ENCODE peak calls at places on chromosomes 13 and 19, in seven cellular contexts. G is A549, N is tibial nerve, A is ovary, B is suprapubic skin, Z is upper lobe of left lung, L is sigmoid colon. T is an unnamed sample.

GRCh38 chr13:80040219-80040976 is 300.5 kb downstream of the SPRY2 start:
- DNase-seq in G (peak; percentile 92), N (no peak), A (no peak), B (no peak), Z (no peak), L (no peak), T (no peak)

GRCh38 chr13:110233181-110233641 is 73.7 kb downstream of the COL4A1 start:
- DNase-seq in G (no peak), N (peak; percentile 75), A (no peak), B (peak; percentile 88), Z (no peak), L (peak; percentile 90), T (no peak)

GRCh38 chr19:33290082-33290815 is 12.1 kb downstream of the CEBPA start:
- DNase-seq in G (no peak), N (no peak), A (no peak), B (no peak), Z (no peak), L (no peak), T (no peak)

GRCh38 chr19:2273356-2274184 is 8.4 kb downstream of the PEAK3 start:
- DNase-seq in G (peak; percentile 86), N (peak; percentile 45), A (peak; percentile 87), B (no peak), Z (peak; percentile 78), L (peak; percentile 86), T (peak; percentile 85)

GRCh38 chr13:103140001-103140671 is 73.9 kb upstream of the SLC10A2 start:
- DNase-seq in G (peak; percentile 10), N (no peak), A (no peak), B (no peak), Z (no peak), L (no peak), T (no peak)

GRCh38 chr19:24062222-24062621 is 24.8 kb upstream of the ZNF254 start:
- DNase-seq in G (no peak), N (no peak), A (no peak), B (no peak), Z (no peak), L (no peak), T (no peak)

GRCh38 chr13:40233731-40234195 is 432.7 kb downstream of the FOXO1 start:
- DNase-seq in G (no peak), N (no peak), A (no peak), B (no peak), Z (no peak), L (peak; percentile 64), T (no peak)

GRCh38 chr13:105972306-105972721 is 563.1 kb downstream of the EFNB2 start:
- DNase-seq in G (no peak), N (no peak), A (no peak), B (no peak), Z (no peak), L (no peak), T (peak; percentile 35)

GRCh38 chr13:91722267-91722884 is 324.0 kb downstream of the GPC5 start:
- DNase-seq in G (peak; percentile 1), N (no peak), A (no peak), B (no peak), Z (no peak), L (no peak), T (no peak)

GRCh38 chr19:1000095-1000494 is at the start of gene GRIN3B:
- DNase-seq in G (peak; percentile 81), N (no peak), A (no peak), B (no peak), Z (peak; percentile 69), L (no peak), T (peak; percentile 73)

GRCh38 chr13:35716186-35716585 is 239.7 kb upstream of the MAB21L1 start:
- DNase-seq in G (no peak), N (no peak), A (no peak), B (no peak), Z (peak; percentile 52), L (peak; percentile 60), T (no peak)

GRCh38 chr19:43483281-43483680 is 17.9 kb upstream of the LYPD3 start:
- DNase-seq in G (no peak), N (no peak), A (no peak), B (no peak), Z (no peak), L (no peak), T (no peak)

GRCh38 chr19:48630289-48631036 is 6.7 kb downstream of the DBP start:
- DNase-seq in G (no peak), N (no peak), A (peak; percentile 83), B (no peak), Z (peak; percentile 80), L (peak; percentile 91), T (peak; percentile 82)

DNA sequence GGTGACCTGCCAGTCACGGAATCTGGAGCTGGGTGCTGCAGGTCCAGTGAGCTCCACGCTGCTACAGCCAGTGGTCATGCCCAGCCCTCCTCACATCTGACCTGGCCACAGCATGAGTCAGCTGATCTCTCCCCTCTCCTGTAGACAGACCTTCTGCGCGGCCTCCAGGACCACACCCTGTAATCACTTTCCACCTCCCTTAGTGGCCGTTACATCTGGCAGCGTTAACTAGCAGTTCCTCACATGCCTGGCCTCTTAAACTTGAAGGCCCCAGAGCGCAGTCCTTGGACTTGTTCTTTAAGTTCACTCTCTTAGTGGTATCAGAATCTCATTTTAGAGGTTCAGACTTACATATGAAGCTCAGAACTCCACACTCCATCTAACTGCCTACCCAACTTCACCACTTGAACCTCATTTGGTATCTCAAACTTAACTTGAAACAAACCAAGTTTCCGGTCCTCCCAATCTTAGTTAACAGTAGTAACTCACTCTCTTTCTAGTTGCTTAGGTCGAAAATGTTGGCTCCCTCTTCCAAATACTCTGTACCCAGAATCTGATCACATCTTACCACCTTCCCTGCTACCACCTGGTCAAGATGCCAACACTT is 22.7 kb downstream of the MIPEP start:
- DNase-seq in G (peak; percentile 20), N (no peak), A (no peak), B (no peak), Z (no peak), L (no peak), T (no peak)
- TF ChIP-seq EP300 in G (no peak), N (no peak), A (no peak), B (no peak), Z (no peak), L (no peak), T (no peak)

GRCh38 chr13:113075711-113076110 is 29.9 kb upstream of the F7 start:
- DNase-seq in G (no peak), N (no peak), A (no peak), B (no peak), Z (no peak), L (no peak), T (no peak)

GRCh38 chr13:113072370-113072769 is 33.2 kb upstream of the F7 start:
- DNase-seq in G (no peak), N (no peak), A (no peak), B (no peak), Z (no peak), L (no peak), T (no peak)

GRCh38 chr13:113073942-113074341 is 31.6 kb upstream of the F7 start:
- DNase-seq in G (no peak), N (no peak), A (no peak), B (no peak), Z (no peak), L (no peak), T (no peak)

GRCh38 chr13:113074876-113075275 is 30.7 kb upstream of the F7 start:
- DNase-seq in G (no peak), N (no peak), A (no peak), B (no peak), Z (no peak), L (no peak), T (no peak)

DNA sequence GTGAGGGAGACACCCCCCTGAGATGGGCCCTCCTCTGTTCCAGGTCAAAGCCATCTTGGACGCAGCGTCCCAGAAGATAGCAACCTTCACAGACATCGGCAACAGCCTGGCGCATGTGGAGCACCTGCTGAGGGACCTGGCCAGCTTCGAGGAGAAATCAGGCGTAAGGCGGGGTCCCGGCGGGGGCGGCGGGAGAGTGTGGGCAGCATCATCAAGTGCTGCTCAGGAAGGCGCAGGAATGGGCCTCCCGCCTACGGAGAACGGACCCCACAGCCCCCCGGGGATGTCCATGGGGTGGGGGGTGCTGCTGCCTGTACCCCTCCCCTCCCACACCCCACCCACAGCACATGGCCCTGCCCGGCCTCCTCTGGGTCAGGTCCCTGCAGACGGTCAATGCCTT is 31.2 kb upstream of the F7 start:
- DNase-seq in G (no peak), N (no peak), A (no peak), B (no peak), Z (no peak), L (no peak), T (no peak)
- H3K9me3 ChIP-seq in G (no peaks in the 10 kb centered on the region), N (no peaks in the 10 kb centered on the region), A (no peaks in the 10 kb centered on the region), B (no peaks in the 10 kb centered on the region), Z (no peaks in the 10 kb centered on the region), L (no peaks in the 10 kb centered on the region), T (no peaks in the 10 kb centered on the region)

DNA sequence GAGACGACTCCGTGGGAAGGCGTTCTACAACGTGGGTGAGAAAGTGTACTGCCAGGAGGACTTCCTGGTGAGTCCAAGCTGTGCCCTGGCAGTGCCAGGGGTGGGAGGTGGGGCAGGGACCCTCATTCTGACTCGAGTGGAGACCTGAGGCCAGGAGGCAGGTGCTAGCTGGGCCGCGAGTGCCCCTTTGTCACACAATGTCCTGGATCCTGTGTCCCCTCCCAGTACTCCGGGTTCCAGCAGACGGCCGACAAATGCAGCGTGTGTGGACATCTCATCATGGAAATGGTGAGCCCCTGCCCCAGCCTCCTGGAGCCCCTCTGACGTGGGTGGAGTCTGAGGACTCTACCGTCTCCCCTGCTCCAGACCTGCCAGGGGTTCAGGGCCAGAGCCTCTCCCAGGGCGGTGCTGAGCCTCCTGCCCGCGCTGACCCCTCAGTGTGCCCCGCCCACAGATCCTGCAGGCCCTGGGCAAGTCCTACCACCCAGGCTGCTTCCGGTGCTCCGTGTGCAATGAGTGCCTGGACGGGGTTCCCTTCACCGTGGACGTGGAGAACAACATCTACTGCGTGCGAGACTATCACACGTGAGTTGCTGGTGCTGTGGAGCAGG is 11.6 kb downstream of the WTIP start:
- DNase-seq in G (no peak), N (no peak), A (peak; percentile 19), B (no peak), Z (no peak), L (no peak), T (no peak)
- TF ChIP-seq EP300 in G (no peak), N (no peak), A (no peak), B (no peak), Z (no peak), L (no peak), T (no peak)

GRCh38 chr13:25180795-25181537 is 8.9 kb upstream of the AMER2 start:
- DNase-seq in G (no peak), N (no peak), A (no peak), B (no peak), Z (no peak), L (no peak), T (no peak)

GRCh38 chr13:25179011-25179410 is 6.9 kb upstream of the AMER2 start:
- DNase-seq in G (no peak), N (no peak), A (no peak), B (no peak), Z (no peak), L (no peak), T (no peak)

GRCh38 chr13:25181597-25181996 is 9.5 kb upstream of the AMER2 start:
- DNase-seq in G (no peak), N (no peak), A (no peak), B (no peak), Z (no peak), L (no peak), T (no peak)

GRCh38 chr13:25179810-25180437 is 7.8 kb upstream of the AMER2 start:
- DNase-seq in G (no peak), N (no peak), A (no peak), B (no peak), Z (no peak), L (no peak), T (no peak)

DNA sequence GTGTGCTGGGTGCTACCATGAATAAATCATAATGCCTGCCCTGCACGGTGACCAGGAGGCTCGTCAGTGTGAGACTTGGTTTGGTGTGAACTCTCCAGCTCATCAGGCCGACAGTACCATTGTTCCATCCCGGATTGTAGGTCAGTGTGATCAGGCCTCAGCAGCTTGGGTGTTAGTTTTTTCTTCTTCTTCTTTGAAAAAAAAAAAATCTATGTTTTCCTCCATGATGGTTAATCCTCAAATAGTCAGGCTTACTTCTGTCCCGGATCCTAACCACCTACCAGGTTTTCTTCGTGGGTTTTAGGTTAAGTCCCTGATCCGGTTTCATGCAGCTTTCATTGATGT is 8.3 kb upstream of the AMER2 start:
- DNase-seq in G (no peak), N (no peak), A (no peak), B (no peak), Z (no peak), L (no peak), T (no peak)
- H3K9me3 ChIP-seq in G (peaks cover 3% of the 10 kb centered on the region), N (no peaks in the 10 kb centered on the region), A (no peaks in the 10 kb centered on the region), B (no peaks in the 10 kb centered on the region), Z (no peaks in the 10 kb centered on the region), L (no peaks in the 10 kb centered on the region), T (no peaks in the 10 kb centered on the region)

T was measured in transverse colon.